ENCODE peak calls at places on chromosomes 12 and 14, in six cellular contexts. C is neural progenitor cell, B is cardiac fibroblast, F is lung, V is cardiac muscle cell, W is fibroblast of mammary gland. X is an unnamed sample.

GRCh38 chr12:29882771-29883315 is 99.1 kb upstream of the TMTC1 start:
- DNase-seq in C (no peak), B (peak), F (no peak), V (peak), W (no peak), X (no peak)

GRCh38 chr12:1073652-1074051 is 82.6 kb downstream of the ERC1 start:
- DNase-seq in C (no peak), B (no peak), F (no peak), V (no peak), W (peak), X (no peak)

GRCh38 chr12:6376079-6376941 is 947 bp upstream of the SCNN1A start:
- DNase-seq in C (peak), B (peak), F (peak), V (peak), W (peak), X (peak)

GRCh38 chr14:101337053-101337452 is 224.2 kb upstream of the DIO3 start:
- DNase-seq in C (no peak), B (no peak), F (no peak), V (no peak), W (no peak), X (no peak)

GRCh38 chr12:2722806-2723205 is 72.0 kb upstream of the FKBP4 start:
- DNase-seq in C (no peak), B (peak), F (no peak), V (peak), W (peak), X (no peak)

GRCh38 chr12:99745895-99746294 is 98.3 kb downstream of the GARIN6 start:
- DNase-seq in C (no peak), B (no peak), F (no peak), V (no peak), W (no peak), X (no peak)

GRCh38 chr12:77231548-77231947 is 166.2 kb upstream of the E2F7 start:
- DNase-seq in C (no peak), B (peak), F (peak), V (peak), W (peak), X (peak)

GRCh38 chr12:2683283-2684025 is 111.3 kb upstream of the FKBP4 start:
- DNase-seq in C (no peak), B (no peak), F (peak), V (no peak), W (peak), X (peak)

GRCh38 chr14:79011091-79011919 is 841.1 kb downstream of the NRXN3 start:
- DNase-seq in C (peak), B (peak), F (no peak), V (peak), W (peak), X (peak)

GRCh38 chr12:40701756-40702155 is 9.5 kb downstream of the CNTN1 start:
- DNase-seq in C (no peak), B (no peak), F (no peak), V (no peak), W (no peak), X (no peak)

GRCh38 chr12:40693503-40693863 is 1.2 kb downstream of the CNTN1 start:
- DNase-seq in C (peak), B (peak), F (peak), V (no peak), W (no peak), X (peak)

GRCh38 chr12:40691913-40692616 is at the start of gene CNTN1:
- DNase-seq in C (peak), B (peak), F (peak), V (peak), W (peak), X (peak)

GRCh38 chr12:40692617-40693502 is 621 bp downstream of the CNTN1 start:
- DNase-seq in C (peak), B (no peak), F (peak), V (no peak), W (no peak), X (peak)

DNA sequence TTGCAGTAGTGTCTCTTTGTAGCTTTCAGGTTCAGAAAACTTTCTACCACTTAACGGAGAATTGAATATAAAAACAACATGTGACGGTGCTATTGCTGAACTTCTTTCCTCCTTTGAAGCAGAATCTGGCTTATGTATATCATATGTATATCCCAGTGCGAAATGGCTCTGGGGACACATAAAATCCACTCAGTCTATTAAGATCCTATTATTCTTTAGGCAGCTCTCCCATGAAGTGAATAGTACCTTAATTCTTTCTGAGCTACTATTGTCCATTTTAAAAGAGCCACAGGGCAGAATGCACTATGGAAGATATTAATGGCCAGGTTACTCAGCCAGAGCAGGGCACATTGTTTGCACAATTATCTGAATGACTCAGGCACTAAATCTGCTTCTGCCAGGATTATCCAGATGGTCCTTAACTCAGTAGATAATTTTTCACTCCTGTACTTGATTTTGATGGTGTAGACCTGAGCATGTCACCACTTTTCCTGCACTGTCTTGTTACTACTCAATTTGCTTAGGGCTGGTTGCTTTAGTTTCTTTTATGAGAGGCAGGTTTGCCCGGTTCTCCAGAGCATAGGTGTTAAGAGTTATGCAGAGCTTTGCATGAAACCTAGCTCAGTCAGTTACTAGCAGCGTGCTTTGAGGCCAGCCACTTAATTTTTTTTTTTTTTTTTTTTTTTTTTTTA is 5.5 kb downstream of the CNTN1 start:
- DNase-seq in C (no peak), B (no peak), F (no peak), V (no peak), W (peak), X (no peak)
- H3K4me3 ChIP-seq in C (no peak), B (no peak), F (no peak), V (no peak), W (no peak), X (no peak)

DNA sequence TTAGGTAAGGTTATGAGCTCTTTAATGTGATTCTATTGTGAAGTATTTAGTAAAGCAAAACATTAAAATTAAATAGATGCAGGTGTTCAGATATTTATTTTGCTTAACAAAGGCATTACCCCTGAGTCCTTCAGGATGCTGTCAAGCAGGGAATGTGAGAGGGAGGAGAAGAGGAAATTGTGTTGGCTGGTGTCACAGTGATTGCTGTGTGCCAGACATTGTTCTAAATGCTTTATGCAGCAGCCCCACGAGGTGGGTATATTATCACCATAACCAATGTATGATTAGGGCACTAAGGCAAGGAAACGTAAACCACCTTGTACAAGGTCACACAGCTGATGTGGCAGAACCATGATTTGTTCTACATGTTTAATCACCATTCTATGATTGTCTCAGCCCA is 80.1 kb downstream of the STAB2 start:
- DNase-seq in C (no peak), B (no peak), F (no peak), V (no peak), W (no peak), X (no peak)
- H3K4me3 ChIP-seq in C (no peak), B (no peak), F (no peak), V (no peak), W (no peak), X (no peak)

GRCh38 chr14:31660728-31661127 is 99.5 kb downstream of the NUBPL start:
- DNase-seq in C (no peak), B (no peak), F (no peak), V (no peak), W (no peak), X (no peak)
- H3K4me3 ChIP-seq in C (no peak), B (no peak), F (no peak), V (no peak), W (no peak), X (no peak)

DNA sequence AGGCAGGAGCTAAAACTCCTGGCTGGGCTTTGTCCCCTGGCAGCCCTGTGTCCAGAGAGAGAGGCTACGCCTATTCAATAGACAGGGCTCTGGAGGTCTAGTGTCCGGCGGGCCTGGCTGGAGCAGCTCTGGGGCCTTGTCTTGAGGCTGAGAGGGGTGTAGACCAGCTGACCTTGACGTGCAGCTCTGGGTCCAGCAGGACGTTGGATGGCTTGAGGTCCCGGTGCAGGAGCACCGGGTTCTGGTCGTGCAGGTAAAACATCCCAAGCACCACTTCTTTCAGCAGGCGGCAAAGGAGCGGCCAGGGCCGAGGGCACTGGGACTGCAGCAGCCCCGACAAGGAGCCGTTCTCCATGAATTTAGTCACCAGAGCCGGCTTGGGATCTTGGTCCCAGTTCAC is 948 bp downstream of the RIPK3 start:
- DNase-seq in C (no peak), B (no peak), F (no peak), V (no peak), W (no peak), X (no peak)
- H3K4me3 ChIP-seq in C (peak), B (no peak), F (no peak), V (no peak), W (no peak), X (peak)

DNA sequence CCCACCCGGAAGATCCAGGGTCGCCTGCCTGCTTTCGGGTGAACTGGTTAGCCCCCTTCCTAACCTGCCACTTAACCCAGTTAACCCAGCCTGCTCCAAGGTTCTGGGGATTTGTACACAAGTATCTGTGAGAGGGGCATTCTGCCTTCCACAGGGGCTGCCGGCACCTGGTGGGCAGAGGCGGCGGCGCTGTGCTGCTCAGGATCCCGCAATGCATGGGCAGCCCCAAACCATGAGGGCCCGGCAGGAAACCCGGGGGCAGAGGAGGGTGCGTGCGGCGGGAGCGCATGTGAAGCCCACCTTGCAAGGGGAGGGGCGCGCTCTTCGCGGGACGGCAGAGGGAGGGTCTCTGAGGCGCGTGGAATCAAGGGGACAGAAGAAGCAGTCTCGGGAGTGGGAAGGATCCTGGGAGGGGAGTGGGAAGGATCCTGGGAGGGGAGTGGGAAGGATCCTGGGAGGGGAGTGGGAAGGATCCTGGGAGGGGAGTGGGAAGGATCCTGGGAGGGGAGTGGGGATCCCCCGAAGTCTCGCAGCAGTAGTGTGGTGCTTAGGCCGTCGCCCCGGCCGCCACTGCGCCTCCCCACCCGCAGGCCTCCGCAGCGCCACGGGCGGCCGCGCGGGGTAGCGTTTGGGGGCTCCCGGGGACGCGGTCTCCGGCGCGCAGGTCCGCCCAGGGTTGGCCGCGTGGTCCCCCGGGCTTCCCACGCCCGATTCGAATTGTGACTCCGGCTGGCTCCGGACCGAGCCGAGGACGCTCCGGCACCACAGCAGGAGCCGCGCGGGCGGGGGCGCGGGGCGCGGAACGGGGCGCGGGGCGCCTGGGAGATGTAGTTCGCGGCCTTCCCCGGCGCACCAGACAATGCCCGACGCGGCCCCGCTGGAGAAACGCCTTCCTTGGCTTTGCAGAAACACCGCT is 4.9 kb upstream of the MTA1 start:
- DNase-seq in C (peak), B (peak), F (peak), V (peak), W (peak), X (peak)
- H3K4me3 ChIP-seq in C (peak), B (peak), F (peak), V (peak), W (peak), X (peak)

DNA sequence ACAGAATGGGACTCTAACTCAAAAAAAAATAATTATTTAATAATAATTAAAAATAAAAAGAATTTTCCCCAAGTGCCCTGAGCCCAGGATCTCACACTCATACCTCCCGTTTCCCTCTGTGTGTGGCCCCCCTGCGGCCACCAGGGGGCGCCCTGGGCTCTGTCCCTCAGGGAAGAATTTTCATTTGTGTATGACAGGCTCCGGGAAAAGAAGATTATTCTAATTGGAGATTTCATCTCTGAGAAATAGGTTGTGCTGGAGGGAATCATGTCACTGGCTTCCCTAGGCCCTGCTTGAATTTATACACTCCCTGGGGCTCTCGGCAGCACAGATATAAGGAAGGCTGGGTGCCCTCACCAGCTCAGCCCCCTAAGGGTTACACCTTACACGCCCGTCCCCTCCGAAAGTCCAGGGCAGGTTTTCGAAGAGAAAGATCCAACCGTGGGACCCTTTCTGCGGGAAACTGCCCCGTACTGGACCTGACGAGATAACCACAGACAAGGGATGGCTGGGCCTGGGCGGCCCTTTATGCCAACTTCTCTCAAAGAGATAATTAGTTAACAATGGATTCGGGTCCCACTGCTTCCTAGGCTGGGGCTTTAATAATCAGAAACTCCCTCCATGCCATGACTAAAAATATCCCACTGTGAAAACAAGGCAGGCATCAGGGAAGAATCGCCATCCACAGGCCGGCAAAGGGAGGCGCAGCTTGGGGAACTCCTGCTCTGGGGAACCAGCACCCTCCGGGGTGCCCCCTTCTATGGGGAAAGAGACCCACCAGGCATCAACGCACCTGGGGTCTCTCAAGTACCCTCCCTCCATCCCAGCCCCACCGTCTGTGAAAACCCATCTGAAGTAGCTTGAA is 80.7 kb downstream of the KDM2B start:
- DNase-seq in C (peak), B (peak), F (peak), V (peak), W (peak), X (peak)
- H3K4me3 ChIP-seq in C (no peak), B (no peak), F (no peak), V (no peak), W (no peak), X (no peak)

X was measured in colonic mucosa.